ENCODE peak calls at places on chromosomes 16 and 17, in ten cellular contexts. P, B, X, N, Y, V, M, O, A and J are unnamed samples.

GRCh38 chr17:1034652-1035210 is 37.8 kb downstream of the TIMM22 start:
- DNase-seq in X (no peak), Y (no peak), N (no peak), A (no peak), V (no peak), M (no peak), O (no peak), P (no peak), B (no peak), J (no peak)

GRCh38 chr17:47280072-47280811 is 26.6 kb downstream of the ITGB3 start:
- DNase-seq in X (no peak), P (no peak), V (no peak), B (no peak), A (no peak), Y (no peak), O (peak; percentile 48), M (no peak), N (no peak), J (no peak)

GRCh38 chr17:17030515-17031211 is 11.6 kb upstream of the MPRIP start:
- DNase-seq in V (no peak), A (no peak), N (no peak), X (no peak), P (no peak), Y (no peak), B (no peak), O (no peak), M (no peak), J (no peak)

GRCh38 chr16:17011712-17012111 is 459.0 kb downstream of the XYLT1 start:
- DNase-seq in X (no peak), O (no peak), N (no peak), B (no peak), M (no peak), Y (no peak), P (no peak), V (no peak), A (no peak), J (no peak)

GRCh38 chr17:49371178-49371834 is 9.3 kb upstream of the ZNF652 start:
- DNase-seq in N (no peak), P (no peak), Y (peak; percentile 73), M (peak; percentile 36), X (peak; percentile 35), B (no peak), V (no peak), A (no peak), O (no peak), J (no peak)

GRCh38 chr16:9077001-9077809 is 14.2 kb upstream of the HAPSTR1 start:
- DNase-seq in M (no peak), N (peak; percentile 64), P (no peak), A (peak; percentile 47), O (peak; percentile 88), B (peak; percentile 79), X (no peak), Y (no peak), V (no peak), J (no peak)

GRCh38 chr17:4488989-4489595 is 9.6 kb upstream of the SPNS2 start:
- DNase-seq in X (no peak), V (no peak), A (no peak), N (peak; percentile 67), O (no peak), B (no peak), M (no peak), P (peak; percentile 59), Y (no peak), J (no peak)

GRCh38 chr16:29820271-29820701 is at the start of gene MVP:
- DNase-seq in A (no peak), M (peak; percentile 91), Y (no peak), B (peak; percentile 56), O (peak; percentile 57), P (peak; percentile 78), V (peak; percentile 84), N (peak; percentile 83), X (peak; percentile 89), J (peak; percentile 84)

GRCh38 chr17:78394209-78394608 is 15.8 kb downstream of the PGS1 start:
- DNase-seq in B (no peak), Y (no peak), N (no peak), M (no peak), P (no peak), O (no peak), X (no peak), A (no peak), V (no peak), J (no peak)

GRCh38 chr16:49465661-49466528 is 92.3 kb downstream of the C16orf78 start:
- DNase-seq in X (peak; percentile 24), B (no peak), V (no peak), N (no peak), A (no peak), Y (no peak), P (peak; percentile 22), O (no peak), M (peak; percentile 34), J (no peak)

GRCh38 chr16:11698271-11698689 is 30.0 kb downstream of the SNN start:
- DNase-seq in A (no peak), B (no peak), V (peak; percentile 36), M (no peak), X (no peak), Y (no peak), P (no peak), N (peak; percentile 57), O (peak; percentile 17), J (no peak)

GRCh38 chr17:69819316-69820087 is 255.5 kb upstream of the KCNJ16 start:
- DNase-seq in V (no peak), P (no peak), O (peak; percentile 67), A (no peak), Y (no peak), X (no peak), N (no peak), B (no peak), M (no peak), J (no peak)

GRCh38 chr17:83202002-83203000 is 122.9 kb downstream of the METRNL start:
- DNase-seq in V (peak; percentile 2), A (no peak), X (peak; percentile 61), O (no peak), P (peak; percentile 25), Y (no peak), M (peak; percentile 44), N (no peak), B (no peak), J (peak; percentile 49)

GRCh38 chr17:79778504-79779087 is 648 bp downstream of the CBX2 start:
- DNase-seq in M (no peak), Y (no peak), O (no peak), B (no peak), X (peak; percentile 66), V (no peak), A (no peak), P (no peak), N (no peak), J (no peak)

GRCh38 chr16:54928016-54928356 is 2.7 kb upstream of the IRX5 start:
- DNase-seq in V (no peak), X (no peak), N (no peak), Y (no peak), O (no peak), B (peak; percentile 27), P (no peak), A (no peak), M (no peak), J (no peak)

GRCh38 chr17:38898291-38898679 is 27.1 kb upstream of the LASP1NB start:
- DNase-seq in N (no peak), X (no peak), B (no peak), V (no peak), M (peak; percentile 82), O (no peak), P (no peak), A (no peak), Y (no peak), J (no peak)
- TF ChIP-seq POLR2A in N (no peak), X (no peak), B (no peak), V (no peak), M (peak; percentile 18), O (no peak), P (no peak), A (no peak), Y (no peak), J (no peak)

GRCh38 chr17:40900819-40901356 is 15.8 kb upstream of the KRT20 start:
- DNase-seq in M (no peak), B (no peak), O (no peak), A (no peak), N (no peak), V (no peak), P (no peak), Y (no peak), X (no peak), J (no peak)
- H3K27ac ChIP-seq in M (peak overlapping the region; percentile 93), B (peak overlapping the region; percentile 93), O (no peak overlapping the region), A (peak overlapping the region; percentile 96), N (no peak overlapping the region), V (no peak overlapping the region), P (peak overlapping the region; percentile 62), Y (no peak overlapping the region), X (no peak overlapping the region), J (no peak overlapping the region)

GRCh38 chr17:2853722-2854580 is 57.7 kb downstream of the RAP1GAP2 start:
- DNase-seq in O (no peak), Y (no peak), P (peak; percentile 55), A (no peak), N (no peak), V (peak; percentile 76), B (peak; percentile 55), M (peak; percentile 58), X (no peak), J (peak; percentile 32)

GRCh38 chr17:2853111-2853721 is 57.0 kb downstream of the RAP1GAP2 start:
- DNase-seq in O (peak; percentile 49), A (no peak), Y (no peak), V (peak; percentile 62), X (peak; percentile 80), N (peak; percentile 15), M (peak; percentile 61), B (peak; percentile 63), P (peak; percentile 68), J (peak; percentile 56)

GRCh38 chr17:2851615-2852014 is 55.4 kb downstream of the RAP1GAP2 start:
- DNase-seq in O (no peak), B (no peak), P (no peak), V (no peak), A (no peak), M (no peak), X (no peak), N (no peak), Y (no peak), J (no peak)

GRCh38 chr17:2852211-2852610 is 56.0 kb downstream of the RAP1GAP2 start:
- DNase-seq in M (no peak), O (no peak), A (no peak), P (no peak), Y (no peak), V (no peak), B (no peak), X (no peak), N (no peak), J (no peak)

DNA sequence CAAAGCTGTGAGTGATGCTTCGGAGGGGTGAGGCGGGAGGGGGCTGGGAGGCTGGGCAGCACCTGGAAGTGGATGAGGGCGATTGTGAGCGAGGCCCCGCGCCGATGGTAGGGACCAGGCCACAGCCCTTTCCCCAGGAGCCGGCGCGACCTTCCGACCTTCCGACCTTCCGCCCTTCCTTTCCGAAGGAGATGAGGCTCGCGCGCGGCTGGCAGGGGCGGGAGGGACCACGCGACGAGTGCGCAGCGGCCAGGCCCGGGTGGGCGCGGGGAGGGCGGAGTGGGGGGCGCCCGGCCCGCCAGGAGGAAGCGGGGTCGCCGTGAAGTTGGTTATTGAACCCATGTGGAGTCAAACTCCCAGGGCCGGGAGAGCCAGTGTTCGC is 56.5 kb downstream of the RAP1GAP2 start:
- DNase-seq in A (no peak), M (no peak), Y (no peak), V (no peak), X (no peak), N (no peak), P (no peak), O (no peak), B (no peak), J (peak; percentile 26)
- TF ChIP-seq POLR2A in A (no peak), M (no peak), Y (no peak), V (no peak), X (no peak), N (no peak), P (no peak), O (no peak), B (no peak), J (no peak)

GRCh38 chr17:74763565-74764387 is 12.4 kb downstream of the NAT9 start:
- DNase-seq in Y (no peak), A (no peak), O (no peak), V (no peak), X (no peak), P (no peak), M (peak; percentile 91), N (peak; percentile 69), B (peak; percentile 70), J (peak; percentile 81)
- H3K27ac ChIP-seq in Y (no peak overlapping the region), A (no peak overlapping the region), O (no peak overlapping the region), V (peak overlapping the region; percentile 2), X (no peak overlapping the region), P (no peak overlapping the region), M (peak overlapping the region; percentile 88), N (peak overlapping the region; percentile 44), B (peak overlapping the region; percentile 54), J (no peak overlapping the region)